ENCODE peak calls at places on chromosomes 2 and 18, in seven cellular contexts. One of them, this sample, is unnamed.

GRCh38 chr2:37377187-37377532 is 32.7 kb downstream of the QPCT start:
- DNase-seq in NCI-H460: peak
- DNase-seq in lower lobe of right lung: no peak
- DNase-seq in HEK293T: no peak
- DNase-seq in activated naive CD4-positive, alpha-beta T cell treated with Interleukin-2 at 50 U/mL for 16 hours: peak
- DNase-seq in activated CD8-positive, alpha-beta memory T cell treated with anti-CD3 and anti-CD28 coated beads, Interleukin-2, amount 50 U/mL, for 48 hours: no peak
- DNase-seq in posterior cingulate gyrus: no peak
- DNase-seq in this sample: no peak

GRCh38 chr2:237894986-237895543 is 35.6 kb downstream of the RAMP1 start:
- DNase-seq in lower lobe of right lung: peak
- DNase-seq in NCI-H460: no peak
- DNase-seq in activated naive CD4-positive, alpha-beta T cell treated with Interleukin-2 at 50 U/mL for 16 hours: no peak
- DNase-seq in activated CD8-positive, alpha-beta memory T cell treated with anti-CD3 and anti-CD28 coated beads, Interleukin-2, amount 50 U/mL, for 48 hours: no peak
- DNase-seq in posterior cingulate gyrus: no peak
- DNase-seq in HEK293T: no peak
- DNase-seq in this sample: no peak

GRCh38 chr18:26429535-26429934 is 118.8 kb downstream of the KCTD1 start:
- DNase-seq in activated CD8-positive, alpha-beta memory T cell treated with anti-CD3 and anti-CD28 coated beads, Interleukin-2, amount 50 U/mL, for 48 hours: no peak
- DNase-seq in HEK293T: peak
- DNase-seq in posterior cingulate gyrus: no peak
- DNase-seq in lower lobe of right lung: no peak
- DNase-seq in NCI-H460: peak
- DNase-seq in activated naive CD4-positive, alpha-beta T cell treated with Interleukin-2 at 50 U/mL for 16 hours: no peak
- DNase-seq in this sample: no peak

GRCh38 chr18:11411021-11411420 is 198.4 kb upstream of the SLC35G4 start:
- DNase-seq in activated naive CD4-positive, alpha-beta T cell treated with Interleukin-2 at 50 U/mL for 16 hours: no peak
- DNase-seq in HEK293T: no peak
- DNase-seq in lower lobe of right lung: no peak
- DNase-seq in posterior cingulate gyrus: no peak
- DNase-seq in activated CD8-positive, alpha-beta memory T cell treated with anti-CD3 and anti-CD28 coated beads, Interleukin-2, amount 50 U/mL, for 48 hours: no peak
- DNase-seq in NCI-H460: no peak
- DNase-seq in this sample: no peak

GRCh38 chr2:9950521-9951271 is 797 bp upstream of the GRHL1 start:
- DNase-seq in activated naive CD4-positive, alpha-beta T cell treated with Interleukin-2 at 50 U/mL for 16 hours: peak
- DNase-seq in lower lobe of right lung: peak
- DNase-seq in activated CD8-positive, alpha-beta memory T cell treated with anti-CD3 and anti-CD28 coated beads, Interleukin-2, amount 50 U/mL, for 48 hours: no peak
- DNase-seq in NCI-H460: no peak
- DNase-seq in HEK293T: no peak
- DNase-seq in posterior cingulate gyrus: peak
- DNase-seq in this sample: no peak

GRCh38 chr2:69162121-69162520 is 149.1 kb downstream of the ANTXR1 start:
- DNase-seq in posterior cingulate gyrus: no peak
- DNase-seq in activated naive CD4-positive, alpha-beta T cell treated with Interleukin-2 at 50 U/mL for 16 hours: no peak
- DNase-seq in NCI-H460: no peak
- DNase-seq in activated CD8-positive, alpha-beta memory T cell treated with anti-CD3 and anti-CD28 coated beads, Interleukin-2, amount 50 U/mL, for 48 hours: no peak
- DNase-seq in HEK293T: no peak
- DNase-seq in lower lobe of right lung: no peak
- DNase-seq in this sample: no peak

GRCh38 chr2:6865346-6866238 is at the start of gene CMPK2:
- DNase-seq in activated naive CD4-positive, alpha-beta T cell treated with Interleukin-2 at 50 U/mL for 16 hours: peak
- DNase-seq in activated CD8-positive, alpha-beta memory T cell treated with anti-CD3 and anti-CD28 coated beads, Interleukin-2, amount 50 U/mL, for 48 hours: peak
- DNase-seq in posterior cingulate gyrus: peak
- DNase-seq in NCI-H460: peak
- DNase-seq in lower lobe of right lung: peak
- DNase-seq in HEK293T: peak
- DNase-seq in this sample: peak

GRCh38 chr2:6372317-6372903 is 493.3 kb downstream of the CMPK2 start:
- DNase-seq in activated CD8-positive, alpha-beta memory T cell treated with anti-CD3 and anti-CD28 coated beads, Interleukin-2, amount 50 U/mL, for 48 hours: no peak
- DNase-seq in activated naive CD4-positive, alpha-beta T cell treated with Interleukin-2 at 50 U/mL for 16 hours: no peak
- DNase-seq in lower lobe of right lung: no peak
- DNase-seq in NCI-H460: no peak
- DNase-seq in HEK293T: no peak
- DNase-seq in posterior cingulate gyrus: no peak
- DNase-seq in this sample: no peak

GRCh38 chr18:61892683-61893303 is at the start of gene RNF152:
- DNase-seq in lower lobe of right lung: no peak
- DNase-seq in activated naive CD4-positive, alpha-beta T cell treated with Interleukin-2 at 50 U/mL for 16 hours: peak
- DNase-seq in NCI-H460: no peak
- DNase-seq in activated CD8-positive, alpha-beta memory T cell treated with anti-CD3 and anti-CD28 coated beads, Interleukin-2, amount 50 U/mL, for 48 hours: peak
- DNase-seq in HEK293T: peak
- DNase-seq in posterior cingulate gyrus: peak
- DNase-seq in this sample: peak

GRCh38 chr2:69620870-69621269 is 22.7 kb downstream of the AAK1 start:
- DNase-seq in lower lobe of right lung: no peak
- DNase-seq in HEK293T: no peak
- DNase-seq in activated naive CD4-positive, alpha-beta T cell treated with Interleukin-2 at 50 U/mL for 16 hours: no peak
- DNase-seq in NCI-H460: no peak
- DNase-seq in activated CD8-positive, alpha-beta memory T cell treated with anti-CD3 and anti-CD28 coated beads, Interleukin-2, amount 50 U/mL, for 48 hours: no peak
- DNase-seq in posterior cingulate gyrus: no peak
- DNase-seq in this sample: no peak

GRCh38 chr2:197158138-197158537 is 152.4 kb downstream of the ANKRD44 start:
- DNase-seq in lower lobe of right lung: no peak
- DNase-seq in activated naive CD4-positive, alpha-beta T cell treated with Interleukin-2 at 50 U/mL for 16 hours: no peak
- DNase-seq in activated CD8-positive, alpha-beta memory T cell treated with anti-CD3 and anti-CD28 coated beads, Interleukin-2, amount 50 U/mL, for 48 hours: no peak
- DNase-seq in HEK293T: no peak
- DNase-seq in NCI-H460: no peak
- DNase-seq in posterior cingulate gyrus: no peak
- DNase-seq in this sample: no peak

GRCh38 chr2:172082944-172083718 is 2.2 kb upstream of the DLX1 start:
- DNase-seq in HEK293T: no peak
- DNase-seq in activated CD8-positive, alpha-beta memory T cell treated with anti-CD3 and anti-CD28 coated beads, Interleukin-2, amount 50 U/mL, for 48 hours: no peak
- DNase-seq in activated naive CD4-positive, alpha-beta T cell treated with Interleukin-2 at 50 U/mL for 16 hours: no peak
- DNase-seq in lower lobe of right lung: no peak
- DNase-seq in posterior cingulate gyrus: no peak
- DNase-seq in NCI-H460: no peak
- DNase-seq in this sample: no peak

GRCh38 chr2:231701456-231702373 is 6.6 kb upstream of the PTMA start:
- DNase-seq in activated naive CD4-positive, alpha-beta T cell treated with Interleukin-2 at 50 U/mL for 16 hours: no peak
- DNase-seq in posterior cingulate gyrus: no peak
- DNase-seq in NCI-H460: no peak
- DNase-seq in lower lobe of right lung: peak
- DNase-seq in HEK293T: no peak
- DNase-seq in activated CD8-positive, alpha-beta memory T cell treated with anti-CD3 and anti-CD28 coated beads, Interleukin-2, amount 50 U/mL, for 48 hours: no peak
- DNase-seq in this sample: peak

GRCh38 chr2:233247744-233248143 is 3.7 kb upstream of the ATG16L1 start:
- DNase-seq in posterior cingulate gyrus: no peak
- DNase-seq in lower lobe of right lung: no peak
- DNase-seq in activated CD8-positive, alpha-beta memory T cell treated with anti-CD3 and anti-CD28 coated beads, Interleukin-2, amount 50 U/mL, for 48 hours: no peak
- DNase-seq in HEK293T: no peak
- DNase-seq in activated naive CD4-positive, alpha-beta T cell treated with Interleukin-2 at 50 U/mL for 16 hours: peak
- DNase-seq in NCI-H460: peak
- DNase-seq in this sample: no peak

GRCh38 chr2:6963727-6964126 is 46.5 kb downstream of the RNF144A start:
- DNase-seq in lower lobe of right lung: no peak
- DNase-seq in NCI-H460: no peak
- DNase-seq in HEK293T: no peak
- DNase-seq in activated CD8-positive, alpha-beta memory T cell treated with anti-CD3 and anti-CD28 coated beads, Interleukin-2, amount 50 U/mL, for 48 hours: peak
- DNase-seq in posterior cingulate gyrus: no peak
- DNase-seq in activated naive CD4-positive, alpha-beta T cell treated with Interleukin-2 at 50 U/mL for 16 hours: no peak
- DNase-seq in this sample: no peak

GRCh38 chr2:85655961-85656403 is 12.0 kb downstream of the SFTPB start:
- DNase-seq in activated CD8-positive, alpha-beta memory T cell treated with anti-CD3 and anti-CD28 coated beads, Interleukin-2, amount 50 U/mL, for 48 hours: no peak
- DNase-seq in HEK293T: no peak
- DNase-seq in posterior cingulate gyrus: no peak
- DNase-seq in NCI-H460: no peak
- DNase-seq in activated naive CD4-positive, alpha-beta T cell treated with Interleukin-2 at 50 U/mL for 16 hours: no peak
- DNase-seq in lower lobe of right lung: no peak
- DNase-seq in this sample: no peak

GRCh38 chr2:101704046-101704466 is 6.5 kb downstream of the MAP4K4 start:
- DNase-seq in activated naive CD4-positive, alpha-beta T cell treated with Interleukin-2 at 50 U/mL for 16 hours: peak
- DNase-seq in lower lobe of right lung: no peak
- DNase-seq in activated CD8-positive, alpha-beta memory T cell treated with anti-CD3 and anti-CD28 coated beads, Interleukin-2, amount 50 U/mL, for 48 hours: no peak
- DNase-seq in NCI-H460: no peak
- DNase-seq in HEK293T: no peak
- DNase-seq in posterior cingulate gyrus: no peak
- DNase-seq in this sample: no peak

GRCh38 chr2:234669611-234670010 is 172.7 kb upstream of the ARL4C start:
- DNase-seq in HEK293T: no peak
- DNase-seq in NCI-H460: no peak
- DNase-seq in activated naive CD4-positive, alpha-beta T cell treated with Interleukin-2 at 50 U/mL for 16 hours: no peak
- DNase-seq in posterior cingulate gyrus: no peak
- DNase-seq in lower lobe of right lung: no peak
- DNase-seq in activated CD8-positive, alpha-beta memory T cell treated with anti-CD3 and anti-CD28 coated beads, Interleukin-2, amount 50 U/mL, for 48 hours: no peak
- DNase-seq in this sample: no peak

GRCh38 chr18:48952287-48953095 is 1.7 kb upstream of the SMAD7 start:
- DNase-seq in posterior cingulate gyrus: no peak
- DNase-seq in NCI-H460: no peak
- DNase-seq in activated CD8-positive, alpha-beta memory T cell treated with anti-CD3 and anti-CD28 coated beads, Interleukin-2, amount 50 U/mL, for 48 hours: peak
- DNase-seq in lower lobe of right lung: peak
- DNase-seq in HEK293T: peak
- DNase-seq in activated naive CD4-positive, alpha-beta T cell treated with Interleukin-2 at 50 U/mL for 16 hours: peak
- DNase-seq in this sample: peak

GRCh38 chr2:152743004-152743403 is 24.6 kb downstream of the ARL6IP6 start:
- DNase-seq in activated CD8-positive, alpha-beta memory T cell treated with anti-CD3 and anti-CD28 coated beads, Interleukin-2, amount 50 U/mL, for 48 hours: no peak
- DNase-seq in posterior cingulate gyrus: no peak
- DNase-seq in lower lobe of right lung: no peak
- DNase-seq in activated naive CD4-positive, alpha-beta T cell treated with Interleukin-2 at 50 U/mL for 16 hours: no peak
- DNase-seq in NCI-H460: peak
- DNase-seq in HEK293T: peak
- DNase-seq in this sample: no peak

GRCh38 chr2:193743089-193743488 is 1548.4 kb upstream of the TMEFF2 start:
- DNase-seq in posterior cingulate gyrus: no peak
- DNase-seq in HEK293T: peak
- DNase-seq in activated naive CD4-positive, alpha-beta T cell treated with Interleukin-2 at 50 U/mL for 16 hours: no peak
- DNase-seq in NCI-H460: no peak
- DNase-seq in activated CD8-positive, alpha-beta memory T cell treated with anti-CD3 and anti-CD28 coated beads, Interleukin-2, amount 50 U/mL, for 48 hours: no peak
- DNase-seq in lower lobe of right lung: no peak
- DNase-seq in this sample: no peak

GRCh38 chr2:18620867-18621266 is 31.5 kb upstream of the NT5C1B start:
- DNase-seq in posterior cingulate gyrus: no peak
- DNase-seq in HEK293T: no peak
- DNase-seq in lower lobe of right lung: no peak
- DNase-seq in NCI-H460: no peak
- DNase-seq in activated naive CD4-positive, alpha-beta T cell treated with Interleukin-2 at 50 U/mL for 16 hours: no peak
- DNase-seq in activated CD8-positive, alpha-beta memory T cell treated with anti-CD3 and anti-CD28 coated beads, Interleukin-2, amount 50 U/mL, for 48 hours: no peak
- DNase-seq in this sample: no peak

GRCh38 chr2:119178811-119179601 is 20.5 kb upstream of the C1QL2 start:
- DNase-seq in posterior cingulate gyrus: no peak
- DNase-seq in lower lobe of right lung: no peak
- DNase-seq in activated CD8-positive, alpha-beta memory T cell treated with anti-CD3 and anti-CD28 coated beads, Interleukin-2, amount 50 U/mL, for 48 hours: no peak
- DNase-seq in HEK293T: no peak
- DNase-seq in activated naive CD4-positive, alpha-beta T cell treated with Interleukin-2 at 50 U/mL for 16 hours: no peak
- DNase-seq in NCI-H460: no peak
- DNase-seq in this sample: no peak

GRCh38 chr2:163347982-163348842 is 387.6 kb downstream of the FIGN start:
- DNase-seq in NCI-H460: peak
- DNase-seq in activated naive CD4-positive, alpha-beta T cell treated with Interleukin-2 at 50 U/mL for 16 hours: no peak
- DNase-seq in HEK293T: peak
- DNase-seq in posterior cingulate gyrus: peak
- DNase-seq in activated CD8-positive, alpha-beta memory T cell treated with anti-CD3 and anti-CD28 coated beads, Interleukin-2, amount 50 U/mL, for 48 hours: no peak
- DNase-seq in lower lobe of right lung: peak
- DNase-seq in this sample: peak

This sample was measured in left lobe of liver.